ENCODE peak calls at places on chromosome 5, in nine cellular contexts. U is activated CD8-positive, alpha-beta memory T cell treated with anti-CD3 and anti-CD28 coated beads, Interleukin-2, amount 50 U/mL, for 48 hours; C is nephron progenitor cell; E is posterior cingulate gyrus; R is ELR; M is stimulated activated CD8-positive, alpha-beta memory T cell treated with anti-CD3 and anti-CD28 coated beads, Interleukin-7, amount 100 ng/mL, for 1 hour; B is iPS DF 19.7; G is spleen; W is T-helper 2 cell. Q is an unnamed sample.

GRCh38 chr5:107502711-107503110 is 168.0 kb downstream of the EFNA5 start:
- DNase-seq in U (no peak), C (no peak), E (no peak), R (no peak), M (no peak), B (no peak), G (no peak), W (no peak), Q (no peak)

GRCh38 chr5:169545762-169546161 is 37.8 kb upstream of the SPDL1 start:
- DNase-seq in U (no peak), C (no peak), E (no peak), R (peak), M (no peak), B (no peak), G (no peak), W (no peak), Q (no peak)

GRCh38 chr5:172482156-172483020 is 28.1 kb upstream of the SH3PXD2B start:
- DNase-seq in U (no peak), C (no peak), E (no peak), R (no peak), M (no peak), B (no peak), G (peak), W (no peak), Q (no peak)

GRCh38 chr5:107672212-107673105 is 1.7 kb upstream of the EFNA5 start:
- DNase-seq in U (peak), C (peak), E (peak), R (peak), M (no peak), B (peak), G (peak), W (no peak), Q (peak)

GRCh38 chr5:612498-613424 is 621 bp downstream of the CEP72 start:
- DNase-seq in U (peak), C (no peak), E (peak), R (peak), M (no peak), B (no peak), G (peak), W (no peak), Q (no peak)

GRCh38 chr5:105952875-105953274 is 1717.9 kb downstream of the EFNA5 start:
- DNase-seq in U (no peak), C (no peak), E (no peak), R (no peak), M (no peak), B (no peak), G (no peak), W (no peak), Q (no peak)

GRCh38 chr5:124599048-124599973 is 147.1 kb downstream of the ZNF608 start:
- DNase-seq in U (no peak), C (peak), E (no peak), R (no peak), M (no peak), B (no peak), G (no peak), W (no peak), Q (no peak)

GRCh38 chr5:166845044-166845443 is 1446.4 kb upstream of the WWC1 start:
- DNase-seq in U (no peak), C (peak), E (no peak), R (peak), M (no peak), B (no peak), G (no peak), W (no peak), Q (no peak)

GRCh38 chr5:155508673-155509072 is 495.1 kb downstream of the KIF4B start:
- DNase-seq in U (no peak), C (no peak), E (no peak), R (no peak), M (no peak), B (no peak), G (no peak), W (no peak), Q (no peak)

GRCh38 chr5:38157024-38157423 is 101.3 kb upstream of the EGFLAM start:
- DNase-seq in U (no peak), C (no peak), E (no peak), R (no peak), M (no peak), B (no peak), G (no peak), W (no peak), Q (no peak)

GRCh38 chr5:15566306-15566705 is 66.3 kb downstream of the FBXL7 start:
- DNase-seq in U (no peak), C (no peak), E (no peak), R (peak), M (no peak), B (no peak), G (no peak), W (no peak), Q (no peak)

GRCh38 chr5:5490774-5491347 is 68.4 kb downstream of the ICE1 start:
- DNase-seq in U (no peak), C (no peak), E (no peak), R (no peak), M (no peak), B (no peak), G (no peak), W (no peak), Q (no peak)

GRCh38 chr5:101306391-101307137 is 403.5 kb upstream of the ST8SIA4 start:
- DNase-seq in U (no peak), C (no peak), E (no peak), R (peak), M (no peak), B (no peak), G (no peak), W (no peak), Q (no peak)

GRCh38 chr5:57082441-57083067 is 91.3 kb upstream of the GPBP1 start:
- DNase-seq in U (no peak), C (no peak), E (no peak), R (peak), M (no peak), B (no peak), G (no peak), W (no peak), Q (no peak)

GRCh38 chr5:140509898-140510297 is 37.6 kb upstream of the EIF4EBP3 start:
- DNase-seq in U (no peak), C (no peak), E (no peak), R (no peak), M (no peak), B (no peak), G (no peak), W (no peak), Q (no peak)

GRCh38 chr5:147098233-147098790 is 136.5 kb upstream of the STK32A start:
- DNase-seq in U (no peak), C (peak), E (no peak), R (peak), M (no peak), B (peak), G (no peak), W (no peak), Q (no peak)

GRCh38 chr5:82879089-82879488 is 198.1 kb downstream of the TMEM167A start:
- DNase-seq in U (no peak), C (no peak), E (no peak), R (no peak), M (no peak), B (no peak), G (no peak), W (no peak), Q (no peak)

GRCh38 chr5:137666109-137666850 is 69.6 kb downstream of the KLHL3 start:
- DNase-seq in U (peak), C (no peak), E (no peak), R (no peak), M (peak), B (no peak), G (no peak), W (peak), Q (peak)

GRCh38 chr5:93576994-93577575 is 3.9 kb downstream of the NR2F1-AS1 start:
- DNase-seq in U (no peak), C (no peak), E (no peak), R (no peak), M (no peak), B (no peak), G (no peak), W (no peak), Q (no peak)

Q was measured in activated effector memory CD4-positive, alpha-beta T cell treated with anti-CD3 and anti-CD28 coated beads, Interleukin-2, amount 50 U/mL, for 16 hours.